ENCODE peak calls at places on chromosomes 16 and 17, in five cellular contexts. One of them, this sample, is unnamed.
A peak's percentile ranks its signal among the peaks of the same experiment; 100 is the strongest.

GRCh38 chr16:76946879-76947278 is 244.1 kb upstream of the MON1B start:
- DNase-seq in transverse colon: no peak
- DNase-seq in adrenal gland: peak; percentile 73
- DNase-seq in Peyer's patch: no peak
- DNase-seq in ovary: no peak
- DNase-seq in this sample: peak; percentile 11

GRCh38 chr16:66844342-66845079 is at the start of gene CA7:
- DNase-seq in transverse colon: no peak
- DNase-seq in adrenal gland: peak; percentile 30
- DNase-seq in Peyer's patch: no peak
- DNase-seq in ovary: no peak
- DNase-seq in this sample: no peak

GRCh38 chr17:17681744-17682292 is 560 bp downstream of the RAI1 start:
- DNase-seq in transverse colon: peak; percentile 40
- DNase-seq in adrenal gland: no peak
- DNase-seq in Peyer's patch: peak; percentile 54
- DNase-seq in ovary: peak; percentile 60
- DNase-seq in this sample: peak; percentile 38

GRCh38 chr17:70050931-70051330 is 24.1 kb upstream of the KCNJ16 start:
- DNase-seq in transverse colon: no peak
- DNase-seq in adrenal gland: no peak
- DNase-seq in Peyer's patch: no peak
- DNase-seq in ovary: no peak
- DNase-seq in this sample: no peak

GRCh38 chr17:72422505-72423285 is 301.9 kb downstream of the SOX9 start:
- DNase-seq in transverse colon: peak; percentile 59
- DNase-seq in adrenal gland: peak; percentile 77
- DNase-seq in Peyer's patch: no peak
- DNase-seq in ovary: no peak
- DNase-seq in this sample: peak; percentile 72

GRCh38 chr16:57367111-57367752 is 5.1 kb upstream of the CX3CL1 start:
- DNase-seq in transverse colon: no peak
- DNase-seq in adrenal gland: no peak
- DNase-seq in Peyer's patch: no peak
- DNase-seq in ovary: no peak
- DNase-seq in this sample: no peak

GRCh38 chr17:13024526-13025263 is 6.9 kb upstream of the ELAC2 start:
- DNase-seq in transverse colon: peak; percentile 60
- DNase-seq in adrenal gland: peak; percentile 72
- DNase-seq in Peyer's patch: peak; percentile 43
- DNase-seq in ovary: peak; percentile 42
- DNase-seq in this sample: peak; percentile 68

GRCh38 chr16:15523092-15523541 is 88.7 kb downstream of the BMERB1 start:
- DNase-seq in transverse colon: peak; percentile 57
- DNase-seq in adrenal gland: no peak
- DNase-seq in Peyer's patch: peak; percentile 16
- DNase-seq in ovary: no peak
- DNase-seq in this sample: no peak

GRCh38 chr17:45812102-45812501 is 28.0 kb downstream of the CRHR1 start:
- DNase-seq in transverse colon: no peak
- DNase-seq in adrenal gland: no peak
- DNase-seq in Peyer's patch: no peak
- DNase-seq in ovary: no peak
- DNase-seq in this sample: no peak

GRCh38 chr17:49315551-49315951 is 46.5 kb downstream of the ZNF652 start:
- DNase-seq in transverse colon: peak; percentile 79
- DNase-seq in adrenal gland: peak; percentile 92
- DNase-seq in Peyer's patch: peak; percentile 72
- DNase-seq in ovary: peak; percentile 62
- DNase-seq in this sample: peak; percentile 87

GRCh38 chr17:75683467-75684041 is 16.4 kb downstream of the SAP30BP start:
- DNase-seq in transverse colon: no peak
- DNase-seq in adrenal gland: no peak
- DNase-seq in Peyer's patch: no peak
- DNase-seq in ovary: no peak
- DNase-seq in this sample: no peak

GRCh38 chr17:20207295-20207985 is 198.3 kb downstream of the SPECC1 start:
- DNase-seq in transverse colon: no peak
- DNase-seq in adrenal gland: no peak
- DNase-seq in Peyer's patch: no peak
- DNase-seq in ovary: no peak
- DNase-seq in this sample: no peak

GRCh38 chr16:77711775-77712174 is 10.5 kb upstream of the NUDT7 start:
- DNase-seq in transverse colon: peak; percentile 48
- DNase-seq in adrenal gland: no peak
- DNase-seq in Peyer's patch: no peak
- DNase-seq in ovary: no peak
- DNase-seq in this sample: peak; percentile 13

GRCh38 chr16:69253796-69254426 is 57.2 kb upstream of the VPS4A start:
- DNase-seq in transverse colon: no peak
- DNase-seq in adrenal gland: no peak
- DNase-seq in Peyer's patch: no peak
- DNase-seq in ovary: no peak
- DNase-seq in this sample: no peak

GRCh38 chr16:74107795-74108610 is 188.6 kb upstream of the PSMD7 start:
- DNase-seq in transverse colon: peak; percentile 63
- DNase-seq in adrenal gland: no peak
- DNase-seq in Peyer's patch: no peak
- DNase-seq in ovary: no peak
- DNase-seq in this sample: peak; percentile 84

GRCh38 chr17:61251939-61252865 is 147.4 kb upstream of the TBX2 start:
- DNase-seq in transverse colon: peak; percentile 84
- DNase-seq in adrenal gland: peak; percentile 97
- DNase-seq in Peyer's patch: peak; percentile 50
- DNase-seq in ovary: peak; percentile 82
- DNase-seq in this sample: peak; percentile 70

GRCh38 chr16:85437161-85438052 is 175.7 kb upstream of the GSE1 start:
- DNase-seq in transverse colon: peak; percentile 89
- DNase-seq in adrenal gland: no peak
- DNase-seq in Peyer's patch: no peak
- DNase-seq in ovary: no peak
- DNase-seq in this sample: peak; percentile 91

GRCh38 chr17:72407336-72408121 is 286.7 kb downstream of the SOX9 start:
- DNase-seq in transverse colon: peak; percentile 77
- DNase-seq in adrenal gland: peak; percentile 87
- DNase-seq in Peyer's patch: no peak
- DNase-seq in ovary: peak; percentile 11
- DNase-seq in this sample: peak; percentile 79

GRCh38 chr17:14790518-14790917 is 474.6 kb downstream of the PMP22 start:
- DNase-seq in transverse colon: no peak
- DNase-seq in adrenal gland: no peak
- DNase-seq in Peyer's patch: no peak
- DNase-seq in ovary: no peak
- DNase-seq in this sample: no peak

GRCh38 chr16:54318941-54319340 is 32.4 kb upstream of the IRX3 start:
- DNase-seq in transverse colon: no peak
- DNase-seq in adrenal gland: no peak
- DNase-seq in Peyer's patch: no peak
- DNase-seq in ovary: no peak
- DNase-seq in this sample: no peak

GRCh38 chr17:794876-795275 is 12.7 kb downstream of the MRM3 start:
- DNase-seq in transverse colon: peak; percentile 80
- DNase-seq in adrenal gland: peak; percentile 91
- DNase-seq in Peyer's patch: peak; percentile 39
- DNase-seq in ovary: peak; percentile 65
- DNase-seq in this sample: peak; percentile 99

GRCh38 chr16:47727131-47727530 is 266.0 kb downstream of the PHKB start:
- DNase-seq in transverse colon: no peak
- DNase-seq in adrenal gland: no peak
- DNase-seq in Peyer's patch: no peak
- DNase-seq in ovary: no peak
- DNase-seq in this sample: no peak

GRCh38 chr17:5022171-5022711 is 13.0 kb downstream of the SLC52A1 start:
- DNase-seq in transverse colon: no peak
- DNase-seq in adrenal gland: no peak
- DNase-seq in Peyer's patch: no peak
- DNase-seq in ovary: no peak
- DNase-seq in this sample: no peak

GRCh38 chr16:71807905-71808592 is 585 bp downstream of the AP1G1 start:
- DNase-seq in transverse colon: peak; percentile 47
- DNase-seq in adrenal gland: peak; percentile 71
- DNase-seq in Peyer's patch: peak; percentile 36
- DNase-seq in ovary: no peak
- DNase-seq in this sample: peak; percentile 45

GRCh38 chr17:39981207-39982068 is 831 bp downstream of the PSMD3 start:
- DNase-seq in transverse colon: no peak
- DNase-seq in adrenal gland: no peak
- DNase-seq in Peyer's patch: no peak
- DNase-seq in ovary: no peak
- DNase-seq in this sample: no peak

GRCh38 chr17:34234616-34235015 is 20.5 kb upstream of the CCL2 start:
- DNase-seq in transverse colon: no peak
- DNase-seq in adrenal gland: no peak
- DNase-seq in Peyer's patch: no peak
- DNase-seq in ovary: no peak
- DNase-seq in this sample: no peak

GRCh38 chr17:17844079-17844478 is 7.3 kb upstream of the SREBF1 start:
- DNase-seq in transverse colon: no peak
- DNase-seq in adrenal gland: no peak
- DNase-seq in Peyer's patch: no peak
- DNase-seq in ovary: no peak
- DNase-seq in this sample: no peak

GRCh38 chr16:8739989-8740704 is 57.3 kb downstream of the TMEM186 start:
- DNase-seq in transverse colon: no peak
- DNase-seq in adrenal gland: no peak
- DNase-seq in Peyer's patch: no peak
- DNase-seq in ovary: no peak
- DNase-seq in this sample: peak; percentile 28

GRCh38 chr16:8739151-8739550 is 58.3 kb downstream of the TMEM186 start:
- DNase-seq in transverse colon: no peak
- DNase-seq in adrenal gland: no peak
- DNase-seq in Peyer's patch: no peak
- DNase-seq in ovary: no peak
- DNase-seq in this sample: no peak

GRCh38 chr16:8735574-8735973 is 61.2 kb downstream of the ABAT start:
- DNase-seq in transverse colon: no peak
- DNase-seq in adrenal gland: no peak
- DNase-seq in Peyer's patch: no peak
- DNase-seq in ovary: no peak
- DNase-seq in this sample: no peak

GRCh38 chr16:8733849-8734540 is 59.6 kb downstream of the ABAT start:
- DNase-seq in transverse colon: no peak
- DNase-seq in adrenal gland: no peak
- DNase-seq in Peyer's patch: no peak
- DNase-seq in ovary: no peak
- DNase-seq in this sample: no peak

DNA sequence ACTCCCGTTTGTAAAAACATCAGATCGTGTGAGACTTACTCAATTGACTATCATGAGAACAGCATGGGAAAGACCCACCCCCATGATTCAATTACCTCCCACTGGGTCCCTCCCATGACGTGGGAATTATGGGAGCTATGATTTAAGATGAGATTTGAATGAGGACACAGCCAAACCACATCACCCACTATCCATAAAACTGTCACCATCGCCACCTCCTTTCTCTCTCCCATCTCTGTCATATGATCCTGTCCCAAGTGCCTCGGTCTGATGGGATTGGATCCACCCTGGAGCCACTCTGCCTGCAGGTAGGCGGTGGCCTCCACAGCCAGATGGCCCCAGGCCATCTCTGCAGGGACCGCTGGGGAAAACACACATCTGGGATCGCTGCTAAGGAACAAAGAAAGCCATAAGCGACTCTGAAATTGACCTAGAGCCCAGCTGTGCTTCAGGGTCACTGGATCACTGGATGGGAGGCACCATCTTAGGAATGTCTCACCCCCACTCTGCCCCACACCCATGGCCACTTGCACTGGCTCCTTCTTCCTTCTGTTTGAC is 61.2 kb downstream of the TMEM186 start:
- DNase-seq in transverse colon: no peak
- DNase-seq in adrenal gland: no peak
- DNase-seq in Peyer's patch: no peak
- DNase-seq in ovary: no peak
- DNase-seq in this sample: peak; percentile 68
- H3K4me1 ChIP-seq in transverse colon: no peaks in the 10 kb centered on the region
- H3K4me1 ChIP-seq in adrenal gland: peaks cover 11% of the 10 kb centered on the region
- H3K4me1 ChIP-seq in Peyer's patch: no peaks in the 10 kb centered on the region
- H3K4me1 ChIP-seq in ovary: no peaks in the 10 kb centered on the region
- H3K4me1 ChIP-seq in this sample: peaks cover 52% of the 10 kb centered on the region

GRCh38 chr16:3640207-3640606 is 14.3 kb upstream of the DNASE1 start:
- DNase-seq in transverse colon: no peak
- DNase-seq in adrenal gland: peak; percentile 18
- DNase-seq in Peyer's patch: no peak
- DNase-seq in ovary: no peak
- DNase-seq in this sample: no peak
- H3K27ac ChIP-seq in transverse colon: no peak overlapping the region
- H3K27ac ChIP-seq in adrenal gland: no peak overlapping the region
- H3K27ac ChIP-seq in Peyer's patch: no peak overlapping the region
- H3K27ac ChIP-seq in ovary: no peak overlapping the region
- H3K27ac ChIP-seq in this sample: no peak overlapping the region

DNA sequence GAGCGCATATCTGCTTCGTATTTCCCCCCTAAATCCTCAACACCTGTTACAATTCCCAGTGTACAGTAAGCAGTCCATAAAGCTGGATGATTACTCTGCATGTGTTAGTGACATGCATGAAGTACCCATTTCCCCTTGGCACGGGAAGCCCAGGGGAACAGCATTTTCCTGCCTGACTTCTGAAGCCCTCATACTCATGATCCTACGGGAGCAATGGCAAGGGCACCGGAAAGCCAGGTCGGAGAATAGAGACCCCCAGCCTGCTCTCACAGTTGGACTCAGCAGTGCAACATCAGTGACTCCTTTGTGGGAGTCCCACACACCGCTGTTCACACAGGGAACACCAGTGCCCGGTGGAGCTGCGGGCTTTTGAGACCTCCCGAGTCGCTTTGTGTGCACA is 336.9 kb downstream of the CDH13 start:
- DNase-seq in transverse colon: no peak
- DNase-seq in adrenal gland: no peak
- DNase-seq in Peyer's patch: no peak
- DNase-seq in ovary: no peak
- DNase-seq in this sample: no peak
- TF ChIP-seq POLR2A in transverse colon: no peak
- TF ChIP-seq POLR2A in adrenal gland: no peak
- TF ChIP-seq POLR2A in Peyer's patch: no peak
- TF ChIP-seq POLR2A in ovary: no peak
- TF ChIP-seq POLR2A in this sample: no peak

GRCh38 chr17:66464921-66465320 is 162.5 kb downstream of the PRKCA start:
- DNase-seq in transverse colon: no peak
- DNase-seq in adrenal gland: no peak
- DNase-seq in Peyer's patch: no peak
- DNase-seq in ovary: no peak
- DNase-seq in this sample: no peak
- H3K4me1 ChIP-seq in transverse colon: peaks cover 53% of the 10 kb centered on the region
- H3K4me1 ChIP-seq in adrenal gland: peaks cover 78% of the 10 kb centered on the region
- H3K4me1 ChIP-seq in Peyer's patch: peaks cover 5% of the 10 kb centered on the region
- H3K4me1 ChIP-seq in ovary: peaks cover 11% of the 10 kb centered on the region
- H3K4me1 ChIP-seq in this sample: peaks cover 31% of the 10 kb centered on the region

This sample was measured in body of pancreas.